ENCODE peak calls at places on chromosomes 13 and 19, in four cellular contexts. Y, W, X and J are unnamed samples.

GRCh38 chr19:37551123-37551993 is 43.2 kb downstream of the ZNF571 start:
- DNase-seq in Y (peak), W (peak), X (peak), J (peak)

GRCh38 chr13:92613921-92614320 is 612.7 kb upstream of the GPC6 start:
- DNase-seq in Y (no peak), W (no peak), X (no peak), J (no peak)

GRCh38 chr19:33461256-33462111 is 60.1 kb downstream of the PEPD start:
- DNase-seq in Y (peak), W (no peak), X (no peak), J (no peak)

GRCh38 chr13:25213716-25214115 is 41.6 kb upstream of the AMER2 start:
- DNase-seq in Y (no peak), W (no peak), X (no peak), J (no peak)

GRCh38 chr19:33545209-33545981 is 23.8 kb upstream of the PEPD start:
- DNase-seq in Y (no peak), W (no peak), X (no peak), J (no peak)

GRCh38 chr13:101325423-101325822 is 90.9 kb downstream of the NALCN start:
- DNase-seq in Y (no peak), W (no peak), X (no peak), J (no peak)

GRCh38 chr19:48896191-48896720 is 2.3 kb downstream of the TULP2 start:
- DNase-seq in Y (peak), W (no peak), X (peak), J (no peak)

GRCh38 chr13:38223093-38223492 is 126.6 kb upstream of the UFM1 start:
- DNase-seq in Y (no peak), W (no peak), X (no peak), J (no peak)

GRCh38 chr19:23403581-23404324 is 8.5 kb upstream of the ZNF91 start:
- DNase-seq in Y (no peak), W (no peak), X (no peak), J (no peak)

GRCh38 chr13:113062691-113063090 is 42.9 kb upstream of the F7 start:
- DNase-seq in Y (no peak), W (no peak), X (no peak), J (no peak)

GRCh38 chr19:12052571-12053169 is at the start of gene ZNF878:
- DNase-seq in Y (peak), W (peak), X (peak), J (peak)

DNA sequence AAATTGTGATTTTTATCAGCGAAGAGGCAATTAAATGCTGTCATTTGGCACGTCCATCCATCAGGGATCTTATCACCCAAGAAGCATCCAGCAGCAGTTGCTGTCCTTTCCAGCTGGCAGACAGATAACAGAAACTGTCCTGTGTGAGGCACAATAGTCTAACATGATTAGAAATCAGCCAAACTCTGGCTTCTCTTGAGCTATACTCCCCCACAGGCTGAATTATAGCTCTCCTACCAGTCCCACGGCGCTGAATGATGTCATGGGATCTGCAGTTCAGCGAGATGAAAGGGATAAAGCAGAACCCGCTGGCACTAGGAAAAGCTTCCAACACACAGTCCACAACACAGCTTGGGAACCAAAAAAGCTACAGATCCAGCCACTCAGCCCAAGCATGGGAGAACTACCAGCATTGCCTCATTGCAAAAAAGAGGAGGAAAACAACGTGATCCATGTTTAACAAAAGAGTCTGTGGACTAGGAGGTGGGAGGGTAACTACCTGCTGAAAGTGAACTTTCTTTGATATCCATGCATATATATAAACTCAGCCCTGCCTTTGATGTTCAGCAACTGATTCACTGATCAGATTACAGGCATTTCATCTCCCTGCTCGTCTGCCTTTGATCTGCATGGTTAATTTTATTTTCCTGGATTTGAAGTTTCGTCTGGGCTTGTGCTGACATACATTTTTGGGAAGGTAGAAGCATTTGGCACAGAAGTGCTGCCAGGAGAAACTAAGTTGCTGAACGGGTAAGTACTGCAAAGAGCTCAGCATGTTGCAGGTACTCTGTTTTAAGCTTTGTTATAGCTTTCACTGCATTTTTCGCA is at the start of gene TNFRSF19:
- DNase-seq in Y (peak), W (peak), X (peak), J (no peak)
- TF ChIP-seq CTCF in Y (no peak), W (peak), X (no peak), J (no peak)

DNA sequence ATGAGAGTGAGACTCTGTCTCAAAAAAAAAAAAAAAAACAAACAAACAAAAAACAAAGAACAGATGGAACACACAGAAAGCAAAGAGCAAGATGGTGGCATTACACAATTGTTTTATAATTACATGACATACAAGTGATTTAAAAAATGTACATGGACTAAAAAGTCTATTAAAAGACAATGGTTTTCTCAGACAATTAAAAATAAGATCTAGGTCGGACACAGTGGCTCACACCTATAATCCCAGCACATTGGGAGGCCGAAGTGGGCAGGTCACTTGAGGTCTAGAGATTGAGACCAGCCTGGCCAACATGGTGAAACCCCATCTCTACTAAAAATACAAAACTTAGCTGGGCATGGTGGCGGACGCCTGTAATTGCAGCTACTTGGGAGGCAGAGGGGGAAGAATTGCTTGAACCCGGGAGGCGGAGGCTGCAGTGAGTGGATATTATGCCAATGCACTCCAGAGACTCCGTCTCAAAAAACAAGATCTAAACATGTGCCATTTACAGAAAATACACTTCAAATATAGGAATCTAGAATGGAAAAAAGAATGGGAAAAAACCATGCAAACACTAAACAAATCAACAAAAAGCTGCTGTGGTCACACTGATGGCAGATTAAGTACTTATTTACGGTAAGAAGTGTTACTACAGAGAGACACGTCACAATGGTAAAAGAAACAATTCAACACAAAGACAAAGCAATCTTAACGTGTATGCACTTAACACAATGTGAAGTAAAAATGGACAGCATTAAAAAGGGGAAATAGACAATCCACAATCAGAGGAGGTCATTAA is 26.7 kb downstream of the MIER2 start:
- DNase-seq in Y (no peak), W (no peak), X (no peak), J (no peak)
- TF ChIP-seq CTCF in Y (peak), W (no peak), X (no peak), J (no peak)

GRCh38 chr13:97385146-97385545 is 48.8 kb upstream of the RAP2A start:
- DNase-seq in Y (no peak), W (no peak), X (no peak), J (no peak)

GRCh38 chr13:97385854-97386253 is 48.1 kb upstream of the RAP2A start:
- DNase-seq in Y (no peak), W (no peak), X (no peak), J (no peak)

GRCh38 chr13:97384366-97384765 is 49.6 kb upstream of the RAP2A start:
- DNase-seq in Y (no peak), W (no peak), X (no peak), J (no peak)

GRCh38 chr13:97380696-97381095 is 53.3 kb upstream of the RAP2A start:
- DNase-seq in Y (no peak), W (no peak), X (no peak), J (no peak)

DNA sequence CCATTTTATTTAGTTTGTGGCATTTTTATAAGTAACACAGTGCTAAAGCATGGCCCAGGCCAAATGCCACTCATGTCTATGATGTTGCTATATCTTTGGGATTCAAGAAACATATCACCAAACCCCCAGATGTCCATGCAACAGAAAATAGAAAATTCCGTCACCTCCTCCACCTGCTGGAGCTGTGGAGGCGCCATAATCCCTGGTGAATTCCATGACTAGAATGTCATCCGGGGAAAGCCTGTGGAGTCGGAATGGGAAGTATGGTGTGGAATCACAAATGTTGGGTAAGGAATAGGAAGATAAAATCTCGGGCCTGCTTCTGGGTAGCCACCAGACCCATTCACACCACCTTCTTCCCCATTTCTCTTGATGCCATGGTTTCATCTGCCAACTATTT is 51.7 kb upstream of the RAP2A start:
- DNase-seq in Y (no peak), W (no peak), X (no peak), J (no peak)
- TF ChIP-seq CTCF in Y (no peak), W (no peak), X (no peak), J (no peak)

GRCh38 chr13:40535345-40535836 is 131.1 kb downstream of the FOXO1 start:
- DNase-seq in Y (no peak), W (no peak), X (no peak), J (no peak)

GRCh38 chr13:40533072-40533471 is 133.4 kb downstream of the FOXO1 start:
- DNase-seq in Y (no peak), W (no peak), X (no peak), J (no peak)

GRCh38 chr13:40534456-40534855 is 132.0 kb downstream of the FOXO1 start:
- DNase-seq in Y (no peak), W (no peak), X (no peak), J (no peak)

GRCh38 chr13:40537146-40537895 is 129.1 kb downstream of the FOXO1 start:
- DNase-seq in Y (no peak), W (no peak), X (no peak), J (no peak)

DNA sequence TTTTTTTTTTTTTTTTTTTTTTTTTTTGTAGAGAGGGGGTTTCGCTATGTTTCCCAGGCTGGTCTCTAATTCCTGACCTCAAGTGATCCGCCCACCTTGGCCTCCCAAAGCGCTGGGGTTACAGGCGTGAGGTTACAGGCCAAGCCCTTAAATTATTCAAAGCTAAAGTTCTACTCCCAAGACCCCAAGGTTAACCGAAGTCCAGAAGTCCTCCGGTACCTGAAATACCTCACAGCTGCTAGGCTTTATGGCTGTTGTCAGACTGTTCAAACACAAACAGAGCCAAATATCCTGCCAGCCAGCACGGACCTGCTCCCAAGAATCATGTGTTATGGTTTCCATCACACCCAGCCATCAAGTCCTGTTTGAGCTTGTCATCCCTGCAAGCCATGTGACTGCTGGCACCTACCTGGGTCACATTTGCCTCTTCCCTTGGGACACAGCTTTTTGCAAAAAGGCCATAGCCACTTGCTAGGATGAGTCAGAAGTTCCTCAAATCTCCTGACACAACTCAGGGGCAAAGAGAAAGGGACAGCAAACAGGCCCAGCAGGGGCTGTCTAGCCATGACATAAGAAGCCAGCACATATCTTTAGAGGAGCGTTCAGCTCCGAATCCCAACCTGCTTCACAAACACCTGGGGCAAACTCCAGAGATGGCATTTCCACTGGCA is 129.9 kb downstream of the FOXO1 start:
- DNase-seq in Y (no peak), W (no peak), X (no peak), J (no peak)
- TF ChIP-seq CTCF in Y (no peak), W (no peak), X (no peak), J (no peak)

DNA sequence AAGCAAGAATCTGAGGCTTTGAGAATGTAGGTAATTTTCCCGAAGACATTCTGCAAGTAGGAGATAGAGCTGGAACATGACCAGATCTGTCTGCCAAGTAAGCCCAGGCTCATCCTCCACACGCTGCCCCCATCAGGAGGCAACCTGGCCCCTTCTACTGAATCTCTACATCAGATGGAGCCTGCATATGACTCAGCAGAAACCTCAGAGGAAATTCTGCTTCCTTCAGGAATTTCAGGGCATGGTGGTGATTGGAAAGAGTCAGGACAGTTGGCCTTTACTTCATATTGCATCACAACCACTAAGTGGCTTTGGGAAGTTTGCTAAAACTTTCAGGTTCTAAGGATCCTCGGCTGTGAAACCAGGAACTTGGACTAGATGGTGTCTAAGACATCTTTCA is 85.2 kb downstream of the LRRC63 start:
- DNase-seq in Y (no peak), W (peak), X (no peak), J (peak)
- TF ChIP-seq CTCF in Y (no peak), W (no peak), X (no peak), J (peak)